ENCODE peak calls at places on chromosomes 16 and 17, in eight cellular contexts. X is fibroblast of lung, B is progenitor cell of endocrine pancreas, P is PC-3, G is spleen, O is A673, A is GM13977, N is Caco-2. J is an unnamed sample.
A peak's percentile ranks its signal among the peaks of the same experiment; 100 is the strongest.

GRCh38 chr17:39404542-39405378 is 3.3 kb upstream of the FBXL20 start:
- DNase-seq in X (peak; percentile 87), B (no peak), P (peak; percentile 73), G (peak; percentile 23), O (peak; percentile 1), A (no peak), N (no peak), J (peak; percentile 38)

GRCh38 chr16:56874800-56875199 is 9.8 kb downstream of the SLC12A3 start:
- DNase-seq in X (peak; percentile 47), B (no peak), P (no peak), G (no peak), O (no peak), A (no peak), N (no peak), J (no peak)

GRCh38 chr17:30005709-30006320 is 64.4 kb downstream of the EFCAB5 start:
- DNase-seq in X (peak; percentile 5), B (no peak), P (peak; percentile 25), G (no peak), O (no peak), A (no peak), N (peak; percentile 47), J (no peak)

GRCh38 chr17:14297161-14297851 is 3.6 kb upstream of the HS3ST3B1 start:
- DNase-seq in X (peak; percentile 64), B (peak; percentile 49), P (peak; percentile 34), G (peak; percentile 87), O (no peak), A (no peak), N (no peak), J (peak; percentile 55)

GRCh38 chr17:42187833-42188232 is 2.6 kb upstream of the HCRT start:
- DNase-seq in X (no peak), B (no peak), P (no peak), G (no peak), O (no peak), A (no peak), N (no peak), J (no peak)

GRCh38 chr16:82524939-82525338 is 101.8 kb upstream of the CDH13 start:
- DNase-seq in X (no peak), B (no peak), P (no peak), G (no peak), O (no peak), A (no peak), N (no peak), J (no peak)

GRCh38 chr16:11063432-11064201 is 119.3 kb downstream of the CLEC16A start:
- DNase-seq in X (no peak), B (no peak), P (no peak), G (no peak), O (no peak), A (no peak), N (no peak), J (no peak)

GRCh38 chr17:41812176-41813038 is at the start of gene FKBP10:
- DNase-seq in X (peak; percentile 91), B (peak; percentile 67), P (peak; percentile 68), G (no peak), O (peak; percentile 62), A (peak; percentile 77), N (peak; percentile 90), J (peak; percentile 69)

GRCh38 chr17:49964539-49965521 is 4.2 kb upstream of the DLX4 start:
- DNase-seq in X (peak; percentile 11), B (no peak), P (no peak), G (no peak), O (no peak), A (no peak), N (no peak), J (no peak)

GRCh38 chr16:79664407-79664806 is 63.9 kb upstream of the MAF start:
- DNase-seq in X (no peak), B (no peak), P (no peak), G (no peak), O (no peak), A (no peak), N (no peak), J (peak; percentile 21)

GRCh38 chr17:28811594-28812135 is 30.9 kb downstream of the FAM222B start:
- DNase-seq in X (peak; percentile 30), B (no peak), P (peak; percentile 7), G (no peak), O (peak; percentile 38), A (peak; percentile 23), N (no peak), J (peak; percentile 46)

GRCh38 chr17:1995321-1996242 is 29.6 kb downstream of the RTN4RL1 start:
- DNase-seq in X (no peak), B (no peak), P (no peak), G (no peak), O (no peak), A (no peak), N (peak; percentile 72), J (no peak)

GRCh38 chr17:45227631-45228120 is 6.0 kb downstream of the FMNL1 start:
- DNase-seq in X (no peak), B (no peak), P (no peak), G (peak; percentile 80), O (no peak), A (no peak), N (no peak), J (no peak)

GRCh38 chr17:81517009-81517338 is 4.4 kb upstream of the ACTG1 start:
- DNase-seq in X (no peak), B (no peak), P (no peak), G (no peak), O (no peak), A (no peak), N (peak; percentile 46), J (no peak)

GRCh38 chr17:43609613-43610385 is 51.9 kb downstream of the MEOX1 start:
- DNase-seq in X (no peak), B (no peak), P (no peak), G (no peak), O (no peak), A (no peak), N (no peak), J (no peak)

GRCh38 chr16:55325458-55326109 is 1.6 kb downstream of the IRX6 start:
- DNase-seq in X (no peak), B (no peak), P (no peak), G (no peak), O (no peak), A (no peak), N (no peak), J (no peak)

GRCh38 chr16:55324491-55325447 is 766 bp downstream of the IRX6 start:
- DNase-seq in X (no peak), B (no peak), P (no peak), G (no peak), O (peak; percentile 22), A (no peak), N (no peak), J (no peak)

GRCh38 chr16:55322327-55322726 is 1.7 kb upstream of the IRX6 start:
- DNase-seq in X (no peak), B (no peak), P (no peak), G (no peak), O (no peak), A (no peak), N (no peak), J (no peak)

GRCh38 chr16:55326261-55326802 is 2.3 kb downstream of the IRX6 start:
- DNase-seq in X (no peak), B (no peak), P (no peak), G (no peak), O (no peak), A (no peak), N (no peak), J (no peak)

GRCh38 chr16:55323637-55324490 is at the start of gene IRX6:
- DNase-seq in X (no peak), B (peak; percentile 50), P (no peak), G (no peak), O (peak; percentile 47), A (no peak), N (no peak), J (no peak)
- TF ChIP-seq CTCF in X (no peak), B (peak; percentile 69), P (peak; percentile 19), G (no peak), O (peak; percentile 71), A (peak; percentile 14), N (peak; percentile 31), J (no peak)

DNA sequence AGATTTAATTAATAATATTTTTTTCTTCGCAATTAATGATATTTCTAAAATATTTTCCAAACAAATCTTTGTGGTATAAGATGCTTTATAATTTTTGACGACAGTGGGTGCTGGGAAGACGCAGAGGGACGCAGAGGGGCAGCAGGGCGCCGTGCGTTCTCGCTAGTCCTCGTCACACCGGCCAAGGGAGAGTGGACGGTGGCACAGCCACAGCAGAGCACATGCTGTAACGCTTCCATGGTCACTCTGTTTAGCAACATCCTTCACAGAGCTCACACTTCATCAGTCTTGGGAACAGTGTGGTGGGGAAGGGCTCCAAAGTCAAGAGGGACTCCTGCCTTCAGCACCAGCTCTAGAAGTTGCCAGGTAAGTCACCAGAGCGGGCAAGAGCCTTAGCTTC is 60.4 kb downstream of the NDEL1 start:
- DNase-seq in X (no peak), B (no peak), P (no peak), G (no peak), O (no peak), A (no peak), N (no peak), J (no peak)
- TF ChIP-seq CTCF in X (no peak), B (no peak), P (no peak), G (no peak), O (no peak), A (no peak), N (no peak), J (no peak)

DNA sequence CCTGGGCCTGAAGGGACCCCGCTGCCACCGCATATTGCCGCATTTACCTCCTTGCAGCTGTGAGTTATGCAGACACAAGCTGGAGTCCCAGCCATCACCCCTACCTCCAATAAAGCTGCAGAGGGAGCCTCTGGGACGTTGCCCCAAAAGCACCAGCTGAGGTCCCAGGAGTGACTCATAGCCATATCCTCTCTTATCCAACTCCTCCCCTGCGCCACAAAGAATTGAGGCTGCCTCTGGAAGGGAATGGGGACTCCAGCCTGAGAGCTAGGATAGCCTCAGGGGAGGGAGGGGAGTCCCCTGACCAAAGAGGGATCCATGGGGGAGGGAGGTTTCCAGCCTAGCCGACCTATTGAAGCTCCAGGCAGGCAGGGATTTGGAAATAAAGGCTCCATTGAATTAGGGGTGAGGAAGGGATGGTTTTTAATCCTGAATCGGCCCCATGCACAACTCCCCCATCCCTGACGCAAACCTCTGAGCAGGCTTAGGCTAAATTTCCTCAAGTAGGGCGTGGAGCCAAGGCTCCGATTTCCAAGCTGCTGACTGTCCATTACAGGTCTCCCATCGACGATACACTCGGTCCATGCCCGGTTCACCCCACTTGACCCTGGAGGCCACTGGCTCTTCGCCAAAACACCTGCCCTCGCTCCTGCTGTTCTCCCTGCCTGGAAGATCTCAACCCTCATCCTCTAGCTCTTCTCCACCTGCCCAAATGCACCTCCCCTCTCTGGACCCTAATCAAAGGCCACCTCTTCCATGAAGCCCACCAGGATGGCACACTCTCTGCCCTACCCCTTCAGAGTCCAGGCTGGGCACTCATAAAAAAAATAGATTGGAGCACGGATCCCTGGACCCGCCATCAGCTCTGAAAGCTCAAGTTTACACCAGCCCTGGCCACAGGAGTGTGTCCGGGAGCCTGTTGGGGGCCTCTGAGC is 27.5 kb downstream of the PIMREG start:
- DNase-seq in X (peak; percentile 67), B (no peak), P (peak; percentile 63), G (no peak), O (peak; percentile 75), A (no peak), N (no peak), J (no peak)
- TF ChIP-seq CTCF in X (peak; percentile 21), B (no peak), P (peak; percentile 11), G (no peak), O (no peak), A (no peak), N (no peak), J (no peak)

DNA sequence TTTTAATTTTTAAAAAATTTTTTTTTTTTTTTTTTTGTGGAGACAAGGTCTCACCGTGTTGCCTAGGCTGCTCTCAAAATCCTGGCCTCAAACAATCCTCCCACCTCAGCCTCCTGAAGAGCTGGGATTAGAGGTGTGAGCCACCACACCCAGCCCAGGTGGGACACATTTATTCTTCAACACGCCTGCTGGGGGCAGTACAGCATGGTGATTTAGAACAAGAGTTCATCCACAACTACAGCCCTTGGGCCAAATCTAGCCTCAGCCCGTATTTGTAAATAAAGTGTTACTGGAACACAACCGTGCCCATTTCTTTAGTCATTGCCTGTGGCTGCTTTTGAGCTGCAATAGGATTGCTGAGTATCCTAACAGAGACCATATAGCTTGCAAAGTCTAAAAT is 92.8 kb downstream of the KATNIP start:
- DNase-seq in X (peak; percentile 52), B (no peak), P (peak; percentile 30), G (no peak), O (peak; percentile 18), A (no peak), N (no peak), J (peak; percentile 15)
- TF ChIP-seq CTCF in X (peak; percentile 26), B (no peak), P (peak; percentile 47), G (no peak), O (peak; percentile 40), A (peak; percentile 33), N (no peak), J (no peak)